ENCODE peak calls at places on chromosomes 7 and 10, in eight cellular contexts. A is lung, C is prostate gland, H is Panc1, P is astrocyte, S is GM23338, L is IMR-90, Y is A549. G is an unnamed sample.
A peak's percentile ranks its signal among the peaks of the same experiment; 100 is the strongest.

GRCh38 chr10:103720328-103720963 is 134.9 kb downstream of the SH3PXD2A start:
- DNase-seq in A (no peak), L (peak; percentile 65), H (no peak), S (no peak), C (no peak), P (no peak), Y (no peak), G (no peak)

GRCh38 chr7:23469150-23469960 is 936 bp downstream of the IGF2BP3 start:
- DNase-seq in C (no peak), S (no peak), P (no peak), Y (no peak), A (no peak), L (no peak), H (no peak), G (no peak)

GRCh38 chr10:119658274-119658673 is 7.1 kb downstream of the BAG3 start:
- DNase-seq in H (no peak), P (peak; percentile 89), A (peak; percentile 82), C (peak; percentile 74), L (peak; percentile 94), Y (peak; percentile 92), S (peak; percentile 37), G (peak; percentile 39)

GRCh38 chr7:29139191-29139590 is 7.1 kb downstream of the CPVL start:
- DNase-seq in H (no peak), S (no peak), P (peak; percentile 62), C (no peak), Y (no peak), A (no peak), L (no peak), G (no peak)

GRCh38 chr10:75910032-75910431 is 478.6 kb downstream of the LRMDA start:
- DNase-seq in S (peak; percentile 36), A (no peak), Y (no peak), C (no peak), H (no peak), L (peak; percentile 24), P (peak; percentile 6), G (no peak)

GRCh38 chr10:44992732-44993225 is 7.9 kb upstream of the ZNF22 start:
- DNase-seq in L (no peak), A (no peak), P (no peak), H (no peak), S (no peak), C (no peak), Y (no peak), G (no peak)

GRCh38 chr10:31618541-31619291 is 299.7 kb downstream of the ZEB1 start:
- DNase-seq in C (no peak), L (peak; percentile 75), H (no peak), S (no peak), P (peak; percentile 94), A (no peak), Y (no peak), G (no peak)

GRCh38 chr7:94237417-94237816 is 157.3 kb upstream of the COL1A2 start:
- DNase-seq in S (no peak), A (no peak), L (no peak), C (no peak), H (no peak), P (no peak), Y (no peak), G (no peak)

GRCh38 chr7:74653686-74654181 is 3.8 kb upstream of the GTF2I start:
- DNase-seq in L (no peak), S (no peak), A (no peak), P (no peak), Y (no peak), C (no peak), H (no peak), G (no peak)

GRCh38 chr10:78316451-78316931 is 282.8 kb downstream of the RPS24 start:
- DNase-seq in Y (no peak), A (peak; percentile 20), L (peak; percentile 47), H (no peak), P (peak; percentile 47), S (no peak), C (peak; percentile 4), G (no peak)

GRCh38 chr7:70380315-70381027 is 751.5 kb upstream of the GALNT17 start:
- DNase-seq in L (no peak), P (peak; percentile 63), H (no peak), A (no peak), Y (no peak), C (no peak), S (no peak), G (no peak)

GRCh38 chr10:70678757-70679489 is 6.6 kb downstream of the ADAMTS14 start:
- DNase-seq in C (no peak), L (no peak), H (no peak), A (no peak), P (no peak), Y (no peak), S (no peak), G (no peak)

GRCh38 chr7:159013181-159013690 is 131.4 kb downstream of the VIPR2 start:
- DNase-seq in Y (no peak), S (no peak), P (no peak), H (no peak), L (no peak), C (no peak), A (no peak), G (no peak)

GRCh38 chr10:120423350-120424197 is 33.5 kb upstream of the PLPP4 start:
- DNase-seq in Y (peak; percentile 54), P (peak; percentile 97), S (peak; percentile 71), L (peak; percentile 13), C (peak; percentile 23), H (peak; percentile 53), A (no peak), G (peak; percentile 67)

GRCh38 chr7:23161502-23161901 is 20.3 kb upstream of the NUP42 start:
- DNase-seq in S (no peak), P (no peak), H (no peak), A (no peak), L (no peak), Y (no peak), C (no peak), G (no peak)

GRCh38 chr10:130924138-130924819 is 387.2 kb downstream of the TCERG1L start:
- DNase-seq in A (no peak), P (no peak), Y (no peak), C (no peak), H (no peak), S (peak; percentile 72), L (no peak), G (no peak)

GRCh38 chr10:131943021-131943814 is 38.5 kb downstream of the BNIP3 start:
- DNase-seq in H (no peak), L (no peak), C (no peak), Y (peak; percentile 59), P (no peak), A (no peak), S (peak; percentile 78), G (no peak)

GRCh38 chr7:101163281-101164070 is 1.9 kb downstream of the VGF start:
- DNase-seq in P (no peak), H (no peak), A (no peak), L (no peak), C (no peak), S (peak; percentile 72), Y (no peak), G (peak; percentile 65)

GRCh38 chr10:48472670-48473069 is 132.2 kb downstream of the ARHGAP22 start:
- DNase-seq in A (no peak), S (no peak), L (no peak), Y (no peak), P (no peak), H (no peak), C (no peak), G (no peak)
- H3K4me1 ChIP-seq in A (no peaks in the 10 kb centered on the region), S (peaks cover 17% of the 10 kb centered on the region), L (peaks cover 14% of the 10 kb centered on the region), Y (no peaks in the 10 kb centered on the region), P (peaks cover 10% of the 10 kb centered on the region), H (no peaks in the 10 kb centered on the region), C (no peaks in the 10 kb centered on the region), G (no peaks in the 10 kb centered on the region)

DNA sequence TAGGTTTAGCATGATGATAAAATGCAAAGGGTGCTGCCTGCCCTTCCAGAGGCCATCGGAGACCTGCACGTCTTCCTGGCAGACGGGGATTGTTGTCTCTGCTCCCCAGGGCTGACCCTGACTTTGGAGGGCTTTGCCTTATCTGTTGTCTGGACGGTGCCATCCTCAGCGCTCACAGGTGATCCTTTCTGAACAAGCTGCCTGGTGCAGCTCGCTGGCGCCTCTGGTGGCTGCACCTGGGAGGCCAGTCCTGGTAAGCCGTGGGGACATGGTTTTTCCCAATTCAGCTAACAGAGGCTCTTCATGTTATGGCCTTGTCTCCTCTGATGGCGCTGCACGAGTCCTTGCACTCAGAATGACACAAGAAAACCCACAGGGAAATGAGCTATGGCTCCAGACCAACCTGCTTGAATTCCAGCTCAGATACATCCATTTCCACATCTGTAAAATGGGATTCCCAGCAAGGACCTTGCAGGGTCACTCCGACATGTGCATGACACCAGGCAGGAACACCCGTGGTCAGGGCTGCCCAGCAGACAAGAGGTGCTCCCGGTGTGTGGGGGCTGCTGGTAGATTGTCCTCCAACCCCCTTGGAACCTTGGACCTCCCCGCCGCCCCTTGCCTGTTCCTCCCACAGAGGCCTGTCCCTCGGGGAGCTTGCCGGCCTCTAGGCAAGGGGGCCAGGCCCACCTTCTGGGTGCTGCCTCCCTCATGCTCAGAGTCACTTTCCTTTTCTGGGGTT is 50.4 kb upstream of the SHH start:
- DNase-seq in L (no peak), A (no peak), Y (peak; percentile 18), S (no peak), C (no peak), P (no peak), H (no peak), G (no peak)
- TF ChIP-seq CTCF in L (no peak), A (no peak), Y (peak; percentile 53), S (peak; percentile 31), C (no peak), P (peak; percentile 20), H (peak; percentile 77), G (no peak)

DNA sequence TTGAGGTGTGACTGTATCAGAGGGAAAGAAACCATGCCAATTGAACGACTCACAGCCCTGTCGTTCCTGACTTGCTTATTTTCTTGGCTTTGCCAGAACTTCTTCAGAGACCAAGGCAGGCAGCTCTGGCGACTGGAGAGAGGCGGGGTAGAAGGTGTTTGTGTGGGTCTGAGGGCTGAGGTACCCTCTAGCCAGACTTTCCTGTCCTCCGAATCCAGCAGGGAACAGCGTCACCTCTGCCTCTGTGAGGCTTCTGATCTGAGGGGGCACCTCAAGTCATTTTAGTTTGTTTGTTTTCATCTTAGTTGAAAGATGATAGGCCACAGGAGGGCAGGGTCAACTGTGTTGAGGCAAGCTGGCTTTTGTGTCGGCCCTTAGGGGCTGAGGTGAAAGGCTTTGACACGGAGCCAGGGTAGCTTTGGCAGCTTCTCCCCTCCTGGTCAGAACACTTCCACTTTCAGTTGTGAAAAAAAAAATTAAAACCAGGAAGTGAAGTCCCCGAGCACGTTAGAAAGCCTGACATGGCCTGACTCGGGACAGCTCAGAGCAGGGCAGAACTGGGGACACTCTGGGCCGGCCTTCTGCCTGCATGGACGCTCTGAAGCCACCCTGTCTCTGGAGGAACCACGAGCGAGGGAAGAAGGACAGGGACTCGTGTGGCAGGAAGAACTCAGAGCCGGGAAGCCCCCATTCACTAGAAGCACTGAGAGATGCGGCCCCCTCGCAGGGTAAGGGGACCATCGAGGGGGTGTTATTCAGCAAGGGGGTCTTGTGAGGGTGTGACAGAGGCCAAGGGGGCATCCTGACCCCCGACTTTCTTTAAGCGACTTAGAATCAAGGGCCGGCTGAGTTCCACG is 2.0 kb downstream of the ACSL5 start:
- DNase-seq in P (no peak), C (peak; percentile 22), A (peak; percentile 62), L (peak; percentile 49), Y (no peak), S (no peak), H (no peak), G (peak; percentile 71)
- H3K4me3 ChIP-seq in P (no peak overlapping the region), C (peak overlapping the region; percentile 9), A (peak overlapping the region; percentile 16), L (no peak overlapping the region), Y (no peak overlapping the region), S (no peak overlapping the region), H (no peak overlapping the region), G (peak overlapping the region; percentile 25)

GRCh38 chr7:90390926-90391325 is 12.3 kb upstream of the CLDN12 start:
- DNase-seq in H (no peak), L (no peak), C (no peak), P (no peak), A (no peak), S (no peak), Y (no peak), G (no peak)
- H3K4me1 ChIP-seq in H (no peaks in the 10 kb centered on the region), L (no peaks in the 10 kb centered on the region), C (no peaks in the 10 kb centered on the region), P (no peaks in the 10 kb centered on the region), A (no peaks in the 10 kb centered on the region), S (no peaks in the 10 kb centered on the region), Y (no peaks in the 10 kb centered on the region), G (no peaks in the 10 kb centered on the region)

G was measured in mucosa of descending colon.